ENCODE peak calls at places on chromosomes 11 and 22, in seven cellular contexts. L is OCI-LY7, X is GM23338, R is transverse colon, N is left lung, K is astrocyte of the cerebellum, S is upper lobe of right lung. I is an unnamed sample.

GRCh38 chr11:1196516-1197391 is 26.1 kb upstream of the MUC5B start:
- DNase-seq in L (no peak), X (no peak), R (no peak), N (peak; percentile 71), K (no peak), S (peak; percentile 57), I (no peak)

GRCh38 chr11:45832835-45833446 is 14.3 kb upstream of the CRY2 start:
- DNase-seq in L (no peak), X (peak; percentile 21), R (no peak), N (no peak), K (no peak), S (no peak), I (no peak)

GRCh38 chr11:116384876-116385275 is 387.9 kb downstream of the BUD13 start:
- DNase-seq in L (no peak), X (no peak), R (no peak), N (no peak), K (no peak), S (no peak), I (no peak)

GRCh38 chr11:46948378-46949131 is 12.0 kb downstream of the CSTPP1 start:
- DNase-seq in L (no peak), X (no peak), R (peak; percentile 26), N (no peak), K (peak; percentile 52), S (no peak), I (no peak)

GRCh38 chr11:2857918-2858317 is 27.7 kb downstream of the CDKN1C start:
- DNase-seq in L (no peak), X (no peak), R (no peak), N (no peak), K (no peak), S (no peak), I (no peak)

GRCh38 chr11:60924906-60925684 is 835 bp downstream of the TMEM132A start:
- DNase-seq in L (no peak), X (peak; percentile 51), R (no peak), N (no peak), K (no peak), S (no peak), I (no peak)

GRCh38 chr11:1557904-1558831 is 13.9 kb downstream of the DUSP8 start:
- DNase-seq in L (no peak), X (no peak), R (peak; percentile 66), N (peak; percentile 81), K (peak; percentile 35), S (peak; percentile 77), I (no peak)

GRCh38 chr11:120031156-120031555 is 106.8 kb downstream of the TRIM29 start:
- DNase-seq in L (no peak), X (no peak), R (no peak), N (no peak), K (no peak), S (no peak), I (no peak)

GRCh38 chr11:68002575-68002942 is 1.3 kb downstream of the UNC93B1 start:
- DNase-seq in L (peak; percentile 84), X (no peak), R (no peak), N (peak; percentile 85), K (no peak), S (no peak), I (peak; percentile 74)

GRCh38 chr22:37855462-37855861 is 6.2 kb downstream of the EIF3L start:
- DNase-seq in L (no peak), X (no peak), R (no peak), N (no peak), K (no peak), S (no peak), I (no peak)

GRCh38 chr11:94175545-94175944 is 46.9 kb downstream of the PANX1 start:
- DNase-seq in L (no peak), X (no peak), R (no peak), N (no peak), K (peak; percentile 84), S (no peak), I (no peak)

GRCh38 chr11:59556883-59557205 is 45.5 kb downstream of the OR4D9 start:
- DNase-seq in L (no peak), X (peak; percentile 31), R (no peak), N (no peak), K (no peak), S (no peak), I (peak; percentile 69)

GRCh38 chr11:64485077-64485476 is 105.9 kb upstream of the SLC22A12 start:
- DNase-seq in L (no peak), X (peak; percentile 23), R (no peak), N (no peak), K (no peak), S (no peak), I (no peak)

DNA sequence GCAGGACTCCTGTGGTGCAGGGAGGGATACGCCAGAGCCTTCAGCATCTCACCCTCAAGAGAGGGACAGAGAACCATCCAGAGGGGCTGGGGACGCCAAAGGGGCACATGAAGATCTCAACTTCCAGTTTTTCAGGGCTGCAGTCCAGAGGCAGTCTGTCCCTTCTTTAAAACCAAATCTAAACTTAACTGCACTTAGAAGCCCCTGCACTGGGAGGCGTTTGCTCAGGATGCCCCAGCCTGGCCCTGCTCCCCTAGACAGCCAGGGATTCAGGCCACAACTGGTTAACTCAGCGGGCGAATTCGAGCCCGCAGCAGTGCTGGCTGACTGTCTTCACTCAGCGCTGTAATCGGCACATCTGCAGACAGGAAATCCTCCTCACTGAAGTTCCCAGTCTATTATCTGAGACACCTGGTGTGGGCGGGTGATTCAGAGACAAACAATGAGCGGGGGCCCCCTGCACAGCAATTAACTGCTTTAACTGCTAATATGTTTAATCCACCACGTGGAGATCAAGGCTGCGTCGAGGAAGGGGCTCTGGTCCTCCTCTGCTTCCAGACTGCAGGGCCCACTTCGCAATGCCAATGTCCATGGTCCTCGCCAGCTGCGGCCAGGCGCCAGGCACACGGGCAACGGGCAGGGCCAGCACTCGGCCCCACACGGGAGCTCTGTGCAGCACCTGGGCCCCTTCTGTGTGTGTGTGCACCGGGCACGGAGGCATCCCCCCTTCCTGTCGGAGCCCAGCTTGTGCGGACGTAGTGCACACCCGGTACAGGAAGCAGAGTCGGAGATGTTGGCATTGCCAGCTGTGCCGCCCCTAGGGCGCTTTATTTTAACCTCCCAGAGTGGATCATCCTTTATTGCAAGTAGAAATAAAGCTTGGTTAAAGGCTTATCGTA is 36.9 kb upstream of the GNB1L start:
- DNase-seq in L (peak; percentile 98), X (peak; percentile 90), R (no peak), N (peak; percentile 70), K (peak; percentile 47), S (no peak), I (peak; percentile 58)
- TF ChIP-seq CTCF in L (peak; percentile 1), X (no peak), R (no peak), N (no peak), K (peak; percentile 7), S (no peak), I (no peak)

GRCh38 chr22:50695421-50696250 is 23.0 kb downstream of the SHANK3 start:
- DNase-seq in L (no peak), X (no peak), R (no peak), N (peak; percentile 37), K (no peak), S (peak; percentile 58), I (no peak)

GRCh38 chr22:50696251-50696798 is 23.7 kb downstream of the SHANK3 start:
- DNase-seq in L (no peak), X (no peak), R (no peak), N (peak; percentile 29), K (no peak), S (no peak), I (no peak)

GRCh38 chr22:50697667-50698506 is 25.3 kb downstream of the SHANK3 start:
- DNase-seq in L (no peak), X (no peak), R (no peak), N (peak; percentile 57), K (no peak), S (peak; percentile 63), I (no peak)

GRCh38 chr22:50698546-50698945 is 25.9 kb downstream of the SHANK3 start:
- DNase-seq in L (no peak), X (no peak), R (no peak), N (peak; percentile 63), K (no peak), S (peak; percentile 63), I (no peak)

DNA sequence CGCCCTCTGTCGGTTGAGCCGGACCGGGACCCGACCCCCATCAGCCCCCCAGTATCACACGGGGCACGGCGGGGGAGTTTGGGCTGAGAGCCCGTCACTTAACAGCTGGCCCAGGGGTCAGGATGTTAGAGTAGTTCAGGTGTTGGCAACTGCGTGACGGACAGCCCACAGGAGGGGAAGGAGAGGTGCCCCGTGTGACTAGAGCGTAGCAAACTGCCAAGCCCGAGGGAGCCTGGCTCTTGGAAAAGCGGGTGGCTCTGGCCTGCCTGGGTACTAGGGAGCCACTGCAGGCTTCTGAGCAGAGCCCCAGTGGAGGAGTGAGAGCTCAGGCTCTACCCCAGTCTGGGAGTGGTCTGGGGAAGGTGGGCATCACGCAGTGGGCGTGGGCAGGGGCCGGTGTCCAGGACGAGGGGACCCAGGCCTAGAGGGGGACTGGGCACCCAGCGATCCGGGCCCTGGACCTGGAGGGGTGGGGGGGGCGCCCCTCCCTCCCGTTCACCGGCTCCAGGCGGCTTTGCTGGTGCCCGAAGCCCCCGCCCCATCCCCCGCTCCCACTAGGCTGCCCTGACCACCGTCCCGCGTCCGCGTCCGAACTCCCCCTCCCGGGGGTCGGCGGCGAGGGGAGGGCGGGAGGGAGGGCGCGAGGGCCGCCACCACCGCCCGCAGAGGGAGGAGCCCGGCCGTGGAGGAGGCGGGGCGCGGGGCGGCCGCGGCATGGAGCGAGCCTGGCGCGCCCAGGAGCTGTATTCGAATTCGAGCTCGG is 24.4 kb downstream of the SHANK3 start:
- DNase-seq in L (no peak), X (peak; percentile 74), R (no peak), N (peak; percentile 80), K (no peak), S (peak; percentile 65), I (no peak)
- H3K4me3 ChIP-seq in L (no peak overlapping the region), X (peak overlapping the region; percentile 53), R (peak overlapping the region; percentile 16), N (peak overlapping the region; percentile 17), K (peak overlapping the region; percentile 45), S (peak overlapping the region; percentile 29), I (no peak overlapping the region)

DNA sequence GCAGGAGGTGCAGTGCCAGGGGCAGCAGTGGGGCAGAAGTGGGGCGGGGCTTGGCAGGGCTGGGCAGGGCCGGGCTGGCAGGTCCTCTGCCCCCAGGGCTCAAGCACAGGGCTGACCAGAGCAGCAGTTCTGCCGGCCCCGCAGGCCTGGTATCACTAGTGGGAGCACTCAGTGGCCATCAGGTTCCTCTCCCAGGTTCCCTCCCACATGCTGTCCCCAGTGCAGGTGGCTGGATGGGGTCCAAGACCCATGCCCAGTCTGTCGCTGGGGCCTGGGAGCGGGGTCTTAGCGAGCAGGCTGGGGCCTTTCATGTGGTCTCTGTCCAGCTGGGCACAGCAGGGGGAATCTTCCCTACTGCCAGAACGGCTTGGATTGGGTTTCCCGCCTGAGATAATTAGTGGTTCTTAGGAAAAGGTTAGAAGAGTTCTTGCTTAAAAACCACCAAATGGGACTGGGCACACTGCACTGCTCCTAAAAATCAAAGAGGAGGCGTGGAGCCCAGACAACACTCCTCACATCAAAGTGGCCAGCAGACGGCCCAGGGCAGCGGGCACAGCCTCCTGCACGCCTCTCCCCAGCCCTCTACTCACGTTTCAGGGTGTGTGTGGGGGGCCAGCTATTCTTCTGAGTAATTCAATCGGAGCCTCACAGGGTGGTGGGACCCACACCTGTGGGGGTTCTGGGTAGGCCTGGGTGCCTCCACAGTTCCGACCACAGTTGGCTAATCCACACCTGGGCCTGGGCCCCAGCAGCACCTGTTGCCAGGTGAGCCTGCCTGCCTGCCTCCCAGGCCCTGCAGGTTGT is 45.6 kb downstream of the TPCN2 start:
- DNase-seq in L (no peak), X (no peak), R (no peak), N (peak; percentile 6), K (no peak), S (no peak), I (no peak)
- TF ChIP-seq CTCF in L (no peak), X (no peak), R (no peak), N (no peak), K (no peak), S (no peak), I (no peak)

DNA sequence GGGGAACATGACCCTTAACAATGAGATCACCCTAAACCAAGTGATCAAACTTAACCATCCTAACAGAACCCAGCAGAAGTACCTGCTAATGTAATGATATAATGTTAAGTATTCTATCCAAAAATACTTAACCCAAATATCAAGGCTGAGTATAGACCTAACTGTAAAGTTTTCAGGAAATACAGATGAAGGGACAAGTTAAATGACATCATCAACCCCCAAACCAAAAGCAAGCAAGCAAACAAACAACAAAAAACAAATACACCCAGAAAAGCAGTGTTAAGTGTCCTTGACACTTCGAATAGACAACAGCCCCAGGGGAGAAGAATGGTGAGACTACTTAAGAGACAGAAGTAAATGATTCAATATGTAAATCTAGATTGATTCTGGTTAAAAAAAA is 2.7 kb downstream of the CSTF3 start:
- DNase-seq in L (no peak), X (no peak), R (no peak), N (no peak), K (no peak), S (no peak), I (no peak)
- H3K4me3 ChIP-seq in L (peak overlapping the region; percentile 25), X (peak overlapping the region; percentile 88), R (no peak overlapping the region), N (no peak overlapping the region), K (no peak overlapping the region), S (no peak overlapping the region), I (peak overlapping the region; percentile 26)